ENCODE peak calls at places on chromosome 10, in five cellular contexts. Y is Karpas-422; M is ACHN; I is activated naive CD4-positive, alpha-beta T cell treated with Interleukin-2 at 50 U/mL for 16 hours; B is activated CD8-positive, alpha-beta memory T cell treated with anti-CD3 and anti-CD28 coated beads, Interleukin-2, amount 10 ng/mL, durations not matched to agents 7 days and 5 days. K is an unnamed sample.

GRCh38 chr10:7417103-7417623 is 6.3 kb upstream of the SFMBT2 start:
- DNase-seq in Y (peak; percentile 75), M (peak; percentile 28), I (no peak), B (no peak), K (no peak)

GRCh38 chr10:3023892-3024291 is 43.5 kb upstream of the PFKP start:
- DNase-seq in Y (no peak), M (no peak), I (no peak), B (no peak), K (no peak)

GRCh38 chr10:15189133-15189881 is 20.8 kb upstream of the NMT2 start:
- DNase-seq in Y (peak; percentile 65), M (no peak), I (no peak), B (no peak), K (no peak)

GRCh38 chr10:31124852-31125251 is 93.2 kb upstream of the ZNF438 start:
- DNase-seq in Y (no peak), M (no peak), I (no peak), B (no peak), K (no peak)

GRCh38 chr10:101793526-101793925 is 10.3 kb upstream of the NPM3 start:
- DNase-seq in Y (no peak), M (no peak), I (no peak), B (no peak), K (no peak)

GRCh38 chr10:59805043-59805442 is 51.8 kb upstream of the MRLN start:
- DNase-seq in Y (no peak), M (peak; percentile 41), I (no peak), B (no peak), K (no peak)

GRCh38 chr10:70541738-70542564 is 60.6 kb downstream of the PRF1 start:
- DNase-seq in Y (no peak), M (no peak), I (no peak), B (no peak), K (no peak)

GRCh38 chr10:7512487-7512886 is 101.7 kb upstream of the SFMBT2 start:
- DNase-seq in Y (peak; percentile 82), M (no peak), I (no peak), B (no peak), K (no peak)

GRCh38 chr10:60169111-60169510 is 220.6 kb downstream of the ANK3 start:
- DNase-seq in Y (no peak), M (no peak), I (no peak), B (no peak), K (no peak)

GRCh38 chr10:30002438-30003266 is 56.7 kb downstream of the JCAD start:
- DNase-seq in Y (peak; percentile 86), M (peak; percentile 72), I (peak; percentile 55), B (peak; percentile 83), K (peak; percentile 23)

GRCh38 chr10:108783897-108784296 is 1139.4 kb downstream of the XPNPEP1 start:
- DNase-seq in Y (peak; percentile 89), M (peak; percentile 66), I (no peak), B (no peak), K (no peak)

GRCh38 chr10:82814635-82815034 is 939.6 kb downstream of the NRG3 start:
- DNase-seq in Y (no peak), M (no peak), I (no peak), B (no peak), K (no peak)

GRCh38 chr10:43863859-43864591 is 215.3 kb upstream of the ZNF32 start:
- DNase-seq in Y (no peak), M (no peak), I (no peak), B (peak; percentile 21), K (no peak)

GRCh38 chr10:65570143-65571010 is 1355.5 kb upstream of the LRRTM3 start:
- DNase-seq in Y (no peak), M (peak; percentile 82), I (no peak), B (no peak), K (no peak)

GRCh38 chr10:33066558-33067236 is 108.7 kb upstream of the ITGB1 start:
- DNase-seq in Y (no peak), M (no peak), I (no peak), B (no peak), K (no peak)

GRCh38 chr10:85607296-85607695 is 759.3 kb downstream of the GRID1 start:
- DNase-seq in Y (no peak), M (no peak), I (no peak), B (no peak), K (no peak)

GRCh38 chr10:17444062-17444714 is 10.2 kb downstream of the ST8SIA6 start:
- DNase-seq in Y (no peak), M (no peak), I (no peak), B (peak; percentile 58), K (no peak)

K was measured in keratinocyte.